ENCODE peak calls at places on chromosomes 2 and 18, in nine cellular contexts. One of them, this sample, is unnamed.

GRCh38 chr2:102025016-102025491 is 33.3 kb downstream of the IL1R2 start:
- DNase-seq in astrocyte of the cerebellum: no peak
- DNase-seq in cardiac fibroblast: peak
- DNase-seq in lung: no peak
- DNase-seq in lower lobe of right lung: no peak
- DNase-seq in mucosa of descending colon: no peak
- DNase-seq in kidney epithelial cell: no peak
- DNase-seq in suprapubic skin: no peak
- DNase-seq in epithelial cell of esophagus: peak
- DNase-seq in this sample: peak

GRCh38 chr2:31414601-31415241 is at the start of gene XDH:
- DNase-seq in astrocyte of the cerebellum: no peak
- DNase-seq in cardiac fibroblast: no peak
- DNase-seq in lung: no peak
- DNase-seq in lower lobe of right lung: no peak
- DNase-seq in mucosa of descending colon: peak
- DNase-seq in kidney epithelial cell: no peak
- DNase-seq in suprapubic skin: no peak
- DNase-seq in epithelial cell of esophagus: peak
- DNase-seq in this sample: no peak

GRCh38 chr2:102235491-102235890 is 48.7 kb downstream of the IL1RL2 start:
- DNase-seq in astrocyte of the cerebellum: no peak
- DNase-seq in cardiac fibroblast: peak
- DNase-seq in lung: no peak
- DNase-seq in lower lobe of right lung: no peak
- DNase-seq in mucosa of descending colon: no peak
- DNase-seq in kidney epithelial cell: no peak
- DNase-seq in suprapubic skin: no peak
- DNase-seq in epithelial cell of esophagus: peak
- DNase-seq in this sample: no peak

GRCh38 chr2:176729706-176730569 is 460.7 kb downstream of the MTX2 start:
- DNase-seq in astrocyte of the cerebellum: peak
- DNase-seq in cardiac fibroblast: peak
- DNase-seq in lung: peak
- DNase-seq in lower lobe of right lung: no peak
- DNase-seq in mucosa of descending colon: no peak
- DNase-seq in kidney epithelial cell: no peak
- DNase-seq in suprapubic skin: no peak
- DNase-seq in epithelial cell of esophagus: no peak
- DNase-seq in this sample: peak

GRCh38 chr2:100588071-100588786 is 25.4 kb downstream of the PDCL3 start:
- DNase-seq in astrocyte of the cerebellum: peak
- DNase-seq in cardiac fibroblast: peak
- DNase-seq in lung: no peak
- DNase-seq in lower lobe of right lung: no peak
- DNase-seq in mucosa of descending colon: no peak
- DNase-seq in kidney epithelial cell: no peak
- DNase-seq in suprapubic skin: peak
- DNase-seq in epithelial cell of esophagus: peak
- DNase-seq in this sample: no peak

GRCh38 chr2:134866498-134867099 is 28.2 kb downstream of the ACMSD start:
- DNase-seq in astrocyte of the cerebellum: peak
- DNase-seq in cardiac fibroblast: peak
- DNase-seq in lung: no peak
- DNase-seq in lower lobe of right lung: no peak
- DNase-seq in mucosa of descending colon: no peak
- DNase-seq in kidney epithelial cell: no peak
- DNase-seq in suprapubic skin: no peak
- DNase-seq in epithelial cell of esophagus: peak
- DNase-seq in this sample: peak

GRCh38 chr18:5601188-5601624 is 57.4 kb upstream of the EPB41L3 start:
- DNase-seq in astrocyte of the cerebellum: no peak
- DNase-seq in cardiac fibroblast: no peak
- DNase-seq in lung: no peak
- DNase-seq in lower lobe of right lung: no peak
- DNase-seq in mucosa of descending colon: no peak
- DNase-seq in kidney epithelial cell: no peak
- DNase-seq in suprapubic skin: no peak
- DNase-seq in epithelial cell of esophagus: no peak
- DNase-seq in this sample: no peak

GRCh38 chr2:28445448-28446258 is 50.2 kb upstream of the PLB1 start:
- DNase-seq in astrocyte of the cerebellum: peak
- DNase-seq in cardiac fibroblast: peak
- DNase-seq in lung: no peak
- DNase-seq in lower lobe of right lung: no peak
- DNase-seq in mucosa of descending colon: no peak
- DNase-seq in kidney epithelial cell: peak
- DNase-seq in suprapubic skin: peak
- DNase-seq in epithelial cell of esophagus: peak
- DNase-seq in this sample: peak

GRCh38 chr2:227623225-227623624 is 5.9 kb downstream of the SCYGR4 start:
- DNase-seq in astrocyte of the cerebellum: peak
- DNase-seq in cardiac fibroblast: peak
- DNase-seq in lung: no peak
- DNase-seq in lower lobe of right lung: no peak
- DNase-seq in mucosa of descending colon: no peak
- DNase-seq in kidney epithelial cell: peak
- DNase-seq in suprapubic skin: no peak
- DNase-seq in epithelial cell of esophagus: peak
- DNase-seq in this sample: peak

GRCh38 chr2:145918951-145919350 is 1399.0 kb upstream of the ZEB2 start:
- DNase-seq in astrocyte of the cerebellum: no peak
- DNase-seq in cardiac fibroblast: no peak
- DNase-seq in lung: no peak
- DNase-seq in lower lobe of right lung: no peak
- DNase-seq in mucosa of descending colon: no peak
- DNase-seq in kidney epithelial cell: no peak
- DNase-seq in suprapubic skin: no peak
- DNase-seq in epithelial cell of esophagus: no peak
- DNase-seq in this sample: no peak

GRCh38 chr18:55489034-55489741 is 98.8 kb downstream of the TCF4 start:
- DNase-seq in astrocyte of the cerebellum: no peak
- DNase-seq in cardiac fibroblast: no peak
- DNase-seq in lung: no peak
- DNase-seq in lower lobe of right lung: no peak
- DNase-seq in mucosa of descending colon: no peak
- DNase-seq in kidney epithelial cell: no peak
- DNase-seq in suprapubic skin: no peak
- DNase-seq in epithelial cell of esophagus: no peak
- DNase-seq in this sample: no peak

GRCh38 chr2:19747310-19748072 is 154.3 kb downstream of the TTC32 start:
- DNase-seq in astrocyte of the cerebellum: no peak
- DNase-seq in cardiac fibroblast: peak
- DNase-seq in lung: no peak
- DNase-seq in lower lobe of right lung: no peak
- DNase-seq in mucosa of descending colon: no peak
- DNase-seq in kidney epithelial cell: no peak
- DNase-seq in suprapubic skin: no peak
- DNase-seq in epithelial cell of esophagus: no peak
- DNase-seq in this sample: no peak

GRCh38 chr2:96100893-96101304 is 15.5 kb downstream of the ADRA2B start:
- DNase-seq in astrocyte of the cerebellum: no peak
- DNase-seq in cardiac fibroblast: no peak
- DNase-seq in lung: no peak
- DNase-seq in lower lobe of right lung: no peak
- DNase-seq in mucosa of descending colon: no peak
- DNase-seq in kidney epithelial cell: no peak
- DNase-seq in suprapubic skin: peak
- DNase-seq in epithelial cell of esophagus: no peak
- DNase-seq in this sample: no peak

GRCh38 chr2:187150667-187151066 is 297.4 kb downstream of the CALCRL start:
- DNase-seq in astrocyte of the cerebellum: peak
- DNase-seq in cardiac fibroblast: peak
- DNase-seq in lung: no peak
- DNase-seq in lower lobe of right lung: no peak
- DNase-seq in mucosa of descending colon: no peak
- DNase-seq in kidney epithelial cell: no peak
- DNase-seq in suprapubic skin: no peak
- DNase-seq in epithelial cell of esophagus: peak
- DNase-seq in this sample: no peak

GRCh38 chr2:42052702-42053481 is 5.1 kb downstream of the PKDCC start:
- DNase-seq in astrocyte of the cerebellum: no peak
- DNase-seq in cardiac fibroblast: peak
- DNase-seq in lung: peak
- DNase-seq in lower lobe of right lung: no peak
- DNase-seq in mucosa of descending colon: peak
- DNase-seq in kidney epithelial cell: no peak
- DNase-seq in suprapubic skin: no peak
- DNase-seq in epithelial cell of esophagus: no peak
- DNase-seq in this sample: no peak

GRCh38 chr2:176484838-176485237 is 215.6 kb downstream of the MTX2 start:
- DNase-seq in astrocyte of the cerebellum: peak
- DNase-seq in cardiac fibroblast: peak
- DNase-seq in lung: no peak
- DNase-seq in lower lobe of right lung: no peak
- DNase-seq in mucosa of descending colon: no peak
- DNase-seq in kidney epithelial cell: no peak
- DNase-seq in suprapubic skin: no peak
- DNase-seq in epithelial cell of esophagus: no peak
- DNase-seq in this sample: no peak

GRCh38 chr2:138298120-138298814 is 203.3 kb upstream of the SPOPL start:
- DNase-seq in astrocyte of the cerebellum: no peak
- DNase-seq in cardiac fibroblast: no peak
- DNase-seq in lung: no peak
- DNase-seq in lower lobe of right lung: no peak
- DNase-seq in mucosa of descending colon: no peak
- DNase-seq in kidney epithelial cell: no peak
- DNase-seq in suprapubic skin: no peak
- DNase-seq in epithelial cell of esophagus: no peak
- DNase-seq in this sample: no peak
- TF ChIP-seq CTCF in astrocyte of the cerebellum: no peak
- TF ChIP-seq CTCF in cardiac fibroblast: no peak
- TF ChIP-seq CTCF in lung: no peak
- TF ChIP-seq CTCF in lower lobe of right lung: no peak
- TF ChIP-seq CTCF in mucosa of descending colon: no peak
- TF ChIP-seq CTCF in kidney epithelial cell: no peak
- TF ChIP-seq CTCF in suprapubic skin: no peak
- TF ChIP-seq CTCF in epithelial cell of esophagus: no peak
- TF ChIP-seq CTCF in this sample: no peak

DNA sequence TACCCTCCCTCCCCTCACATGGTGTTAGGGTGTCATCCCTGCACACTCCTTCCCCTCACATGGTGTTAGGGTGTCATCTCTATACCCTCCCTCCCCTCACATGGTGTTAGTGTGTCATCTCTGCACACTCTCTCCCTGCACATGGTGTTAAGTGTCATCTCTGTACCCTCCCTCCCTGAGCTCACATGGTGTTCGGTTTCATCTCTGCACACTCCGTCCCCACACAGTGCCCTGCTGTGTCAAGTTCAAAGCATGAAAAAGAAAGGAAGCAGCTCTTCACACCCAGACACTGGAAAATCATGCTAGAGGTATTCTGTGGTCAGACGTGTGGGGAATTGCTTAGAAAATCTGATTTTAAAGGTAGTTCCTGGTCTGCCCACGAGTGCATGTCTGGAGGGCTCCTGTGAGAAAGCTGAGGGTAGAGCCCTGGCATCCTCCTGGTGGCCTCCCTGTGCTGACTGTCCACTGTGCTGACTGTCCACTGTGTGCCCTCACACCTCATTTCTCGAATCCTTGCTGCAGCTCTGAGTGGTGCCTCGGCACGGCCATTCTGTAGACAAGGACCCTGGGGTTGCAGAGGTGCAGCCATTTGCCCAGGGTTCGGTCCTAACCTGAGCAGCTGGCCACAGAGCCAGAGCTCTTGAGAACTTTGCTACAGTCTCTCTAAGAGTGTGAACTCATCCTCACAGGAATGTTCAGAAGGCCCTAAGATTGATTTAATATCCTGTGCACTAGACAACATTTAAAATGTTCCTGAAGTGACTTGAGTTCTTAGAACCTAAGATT is 69.1 kb upstream of the NFATC1 start:
- DNase-seq in astrocyte of the cerebellum: peak
- DNase-seq in cardiac fibroblast: peak
- DNase-seq in lung: no peak
- DNase-seq in lower lobe of right lung: no peak
- DNase-seq in mucosa of descending colon: no peak
- DNase-seq in kidney epithelial cell: no peak
- DNase-seq in suprapubic skin: no peak
- DNase-seq in epithelial cell of esophagus: no peak
- DNase-seq in this sample: peak
- H3K4me3 ChIP-seq in astrocyte of the cerebellum: no peak
- H3K4me3 ChIP-seq in cardiac fibroblast: no peak
- H3K4me3 ChIP-seq in lung: no peak
- H3K4me3 ChIP-seq in lower lobe of right lung: no peak
- H3K4me3 ChIP-seq in mucosa of descending colon: no peak
- H3K4me3 ChIP-seq in kidney epithelial cell: no peak
- H3K4me3 ChIP-seq in suprapubic skin: no peak
- H3K4me3 ChIP-seq in epithelial cell of esophagus: no peak
- H3K4me3 ChIP-seq in this sample: no peak

DNA sequence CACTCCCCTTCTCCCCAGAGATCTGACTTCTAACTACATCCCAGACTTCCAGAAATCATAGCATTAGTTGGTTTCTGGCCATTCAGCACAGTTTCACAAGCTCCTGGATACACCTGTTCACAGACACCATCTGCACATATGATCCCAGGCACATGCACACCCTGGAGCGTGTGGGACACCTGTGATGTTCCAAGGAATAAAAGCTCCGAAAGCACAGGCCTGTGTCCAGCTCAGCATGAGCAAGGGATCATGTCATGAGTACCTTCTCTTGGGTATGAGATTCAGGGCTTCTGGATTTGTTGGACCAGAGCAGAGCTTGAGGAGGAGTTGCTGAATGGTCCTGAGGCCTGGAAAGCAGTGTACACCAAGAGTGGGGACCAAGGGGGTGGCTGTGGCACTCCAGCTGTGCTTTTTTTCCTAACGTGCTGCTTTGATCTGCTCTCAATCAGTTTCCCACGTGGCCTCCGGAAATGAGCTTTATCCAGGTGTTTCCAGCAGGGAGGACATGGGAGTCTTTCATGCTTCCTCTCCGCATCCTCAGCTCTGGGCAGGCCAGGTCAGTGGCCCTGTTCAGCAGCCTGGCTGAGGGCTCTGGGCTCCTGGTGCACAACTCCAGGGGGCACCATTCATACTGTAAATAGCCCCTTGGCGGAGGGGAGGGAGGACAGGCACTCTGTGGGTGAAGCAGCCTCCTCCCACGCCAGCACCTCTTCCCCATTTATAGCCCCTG is 1.8 kb downstream of the DYSF start:
- DNase-seq in astrocyte of the cerebellum: no peak
- DNase-seq in cardiac fibroblast: no peak
- DNase-seq in lung: peak
- DNase-seq in lower lobe of right lung: no peak
- DNase-seq in mucosa of descending colon: no peak
- DNase-seq in kidney epithelial cell: no peak
- DNase-seq in suprapubic skin: no peak
- DNase-seq in epithelial cell of esophagus: no peak
- DNase-seq in this sample: no peak
- TF ChIP-seq CTCF in astrocyte of the cerebellum: no peak
- TF ChIP-seq CTCF in cardiac fibroblast: no peak
- TF ChIP-seq CTCF in lung: no peak
- TF ChIP-seq CTCF in lower lobe of right lung: no peak
- TF ChIP-seq CTCF in mucosa of descending colon: no peak
- TF ChIP-seq CTCF in kidney epithelial cell: no peak
- TF ChIP-seq CTCF in suprapubic skin: no peak
- TF ChIP-seq CTCF in epithelial cell of esophagus: no peak
- TF ChIP-seq CTCF in this sample: no peak

DNA sequence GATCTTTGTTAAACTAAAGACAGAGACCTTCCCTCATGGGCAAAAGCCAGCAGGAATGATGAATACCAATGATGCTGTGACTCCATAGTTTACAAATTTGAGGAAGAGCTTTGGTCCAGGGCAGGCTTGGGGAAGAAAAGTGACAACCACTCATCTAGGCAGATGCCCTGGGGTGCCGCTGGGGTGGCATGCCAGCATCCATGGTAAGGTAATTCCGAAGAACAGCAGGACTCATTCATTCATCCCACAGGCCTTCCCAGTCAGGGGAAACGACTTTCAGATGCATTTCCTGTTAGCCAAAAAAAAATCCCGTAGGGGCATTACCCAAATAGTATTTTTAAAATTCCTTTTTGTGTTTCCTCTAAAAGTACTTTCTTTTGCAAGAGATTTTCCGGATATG is 180.7 kb upstream of the SERPINE2 start:
- DNase-seq in astrocyte of the cerebellum: no peak
- DNase-seq in cardiac fibroblast: no peak
- DNase-seq in lung: no peak
- DNase-seq in lower lobe of right lung: no peak
- DNase-seq in mucosa of descending colon: no peak
- DNase-seq in kidney epithelial cell: no peak
- DNase-seq in suprapubic skin: no peak
- DNase-seq in epithelial cell of esophagus: no peak
- DNase-seq in this sample: no peak
- H3K4me3 ChIP-seq in astrocyte of the cerebellum: no peak
- H3K4me3 ChIP-seq in cardiac fibroblast: no peak
- H3K4me3 ChIP-seq in lung: no peak
- H3K4me3 ChIP-seq in lower lobe of right lung: no peak
- H3K4me3 ChIP-seq in mucosa of descending colon: no peak
- H3K4me3 ChIP-seq in kidney epithelial cell: no peak
- H3K4me3 ChIP-seq in suprapubic skin: no peak
- H3K4me3 ChIP-seq in epithelial cell of esophagus: no peak
- H3K4me3 ChIP-seq in this sample: no peak

This sample was measured in AG04449.